ENCODE peak calls at places on chromosomes 2 and 18, in ten cellular contexts. One of them, this sample, is unnamed.

GRCh38 chr2:73212098-73212447 is 2.0 kb upstream of the SMYD5 start:
- DNase-seq in adipocyte: no peak
- DNase-seq in A549: no peak
- DNase-seq in thoracic aorta: no peak
- DNase-seq in sigmoid colon: no peak
- DNase-seq in HCT116: no peak
- DNase-seq in CD4-positive, alpha-beta memory T cell: no peak
- DNase-seq in esophagus squamous epithelium: no peak
- DNase-seq in Peyer's patch: no peak
- DNase-seq in pancreas: no peak
- DNase-seq in this sample: no peak

GRCh38 chr18:79916546-79917350 is 34.7 kb downstream of the SLC66A2 start:
- DNase-seq in adipocyte: no peak
- DNase-seq in A549: no peak
- DNase-seq in thoracic aorta: no peak
- DNase-seq in sigmoid colon: peak; percentile 56
- DNase-seq in HCT116: no peak
- DNase-seq in CD4-positive, alpha-beta memory T cell: no peak
- DNase-seq in esophagus squamous epithelium: no peak
- DNase-seq in Peyer's patch: no peak
- DNase-seq in pancreas: no peak
- DNase-seq in this sample: peak; percentile 0

GRCh38 chr2:48755473-48755872 is at the start of gene LHCGR:
- DNase-seq in adipocyte: no peak
- DNase-seq in A549: no peak
- DNase-seq in thoracic aorta: no peak
- DNase-seq in sigmoid colon: no peak
- DNase-seq in HCT116: no peak
- DNase-seq in CD4-positive, alpha-beta memory T cell: no peak
- DNase-seq in esophagus squamous epithelium: no peak
- DNase-seq in Peyer's patch: no peak
- DNase-seq in pancreas: no peak
- DNase-seq in this sample: no peak

GRCh38 chr2:231456295-231457004 is 7.8 kb downstream of the NCL start:
- DNase-seq in adipocyte: no peak
- DNase-seq in A549: no peak
- DNase-seq in thoracic aorta: no peak
- DNase-seq in sigmoid colon: no peak
- DNase-seq in HCT116: no peak
- DNase-seq in CD4-positive, alpha-beta memory T cell: no peak
- DNase-seq in esophagus squamous epithelium: no peak
- DNase-seq in Peyer's patch: no peak
- DNase-seq in pancreas: no peak
- DNase-seq in this sample: no peak

GRCh38 chr18:3104190-3105054 is 91.5 kb upstream of the LPIN2 start:
- DNase-seq in adipocyte: peak; percentile 71
- DNase-seq in A549: no peak
- DNase-seq in thoracic aorta: no peak
- DNase-seq in sigmoid colon: no peak
- DNase-seq in HCT116: no peak
- DNase-seq in CD4-positive, alpha-beta memory T cell: no peak
- DNase-seq in esophagus squamous epithelium: no peak
- DNase-seq in Peyer's patch: no peak
- DNase-seq in pancreas: no peak
- DNase-seq in this sample: no peak

GRCh38 chr2:45067859-45068642 is 58.8 kb upstream of the SIX2 start:
- DNase-seq in adipocyte: no peak
- DNase-seq in A549: no peak
- DNase-seq in thoracic aorta: no peak
- DNase-seq in sigmoid colon: no peak
- DNase-seq in HCT116: no peak
- DNase-seq in CD4-positive, alpha-beta memory T cell: no peak
- DNase-seq in esophagus squamous epithelium: no peak
- DNase-seq in Peyer's patch: no peak
- DNase-seq in pancreas: no peak
- DNase-seq in this sample: no peak

GRCh38 chr2:163698857-163699256 is 37.0 kb downstream of the FIGN start:
- DNase-seq in adipocyte: no peak
- DNase-seq in A549: no peak
- DNase-seq in thoracic aorta: no peak
- DNase-seq in sigmoid colon: no peak
- DNase-seq in HCT116: no peak
- DNase-seq in CD4-positive, alpha-beta memory T cell: no peak
- DNase-seq in esophagus squamous epithelium: no peak
- DNase-seq in Peyer's patch: no peak
- DNase-seq in pancreas: no peak
- DNase-seq in this sample: no peak

GRCh38 chr2:181354626-181355025 is 102.6 kb upstream of the ITGA4 start:
- DNase-seq in adipocyte: peak; percentile 83
- DNase-seq in A549: peak; percentile 3
- DNase-seq in thoracic aorta: no peak
- DNase-seq in sigmoid colon: no peak
- DNase-seq in HCT116: no peak
- DNase-seq in CD4-positive, alpha-beta memory T cell: no peak
- DNase-seq in esophagus squamous epithelium: no peak
- DNase-seq in Peyer's patch: no peak
- DNase-seq in pancreas: no peak
- DNase-seq in this sample: no peak

GRCh38 chr2:205989291-205990071 is 96.5 kb downstream of the INO80D start:
- DNase-seq in adipocyte: peak; percentile 7
- DNase-seq in A549: no peak
- DNase-seq in thoracic aorta: no peak
- DNase-seq in sigmoid colon: no peak
- DNase-seq in HCT116: no peak
- DNase-seq in CD4-positive, alpha-beta memory T cell: no peak
- DNase-seq in esophagus squamous epithelium: no peak
- DNase-seq in Peyer's patch: no peak
- DNase-seq in pancreas: no peak
- DNase-seq in this sample: no peak

GRCh38 chr2:73989972-73990371 is 5.3 kb downstream of the TET3 start:
- DNase-seq in adipocyte: no peak
- DNase-seq in A549: no peak
- DNase-seq in thoracic aorta: no peak
- DNase-seq in sigmoid colon: no peak
- DNase-seq in HCT116: no peak
- DNase-seq in CD4-positive, alpha-beta memory T cell: no peak
- DNase-seq in esophagus squamous epithelium: no peak
- DNase-seq in Peyer's patch: no peak
- DNase-seq in pancreas: no peak
- DNase-seq in this sample: no peak

GRCh38 chr2:37616674-37616999 is 54.8 kb downstream of the CDC42EP3 start:
- DNase-seq in adipocyte: peak; percentile 21
- DNase-seq in A549: no peak
- DNase-seq in thoracic aorta: no peak
- DNase-seq in sigmoid colon: no peak
- DNase-seq in HCT116: no peak
- DNase-seq in CD4-positive, alpha-beta memory T cell: no peak
- DNase-seq in esophagus squamous epithelium: no peak
- DNase-seq in Peyer's patch: no peak
- DNase-seq in pancreas: no peak
- DNase-seq in this sample: no peak

GRCh38 chr2:110166246-110166645 is 38.6 kb downstream of the NPHP1 start:
- DNase-seq in adipocyte: peak; percentile 4
- DNase-seq in A549: no peak
- DNase-seq in thoracic aorta: no peak
- DNase-seq in sigmoid colon: no peak
- DNase-seq in HCT116: no peak
- DNase-seq in CD4-positive, alpha-beta memory T cell: no peak
- DNase-seq in esophagus squamous epithelium: no peak
- DNase-seq in Peyer's patch: no peak
- DNase-seq in pancreas: no peak
- DNase-seq in this sample: no peak

DNA sequence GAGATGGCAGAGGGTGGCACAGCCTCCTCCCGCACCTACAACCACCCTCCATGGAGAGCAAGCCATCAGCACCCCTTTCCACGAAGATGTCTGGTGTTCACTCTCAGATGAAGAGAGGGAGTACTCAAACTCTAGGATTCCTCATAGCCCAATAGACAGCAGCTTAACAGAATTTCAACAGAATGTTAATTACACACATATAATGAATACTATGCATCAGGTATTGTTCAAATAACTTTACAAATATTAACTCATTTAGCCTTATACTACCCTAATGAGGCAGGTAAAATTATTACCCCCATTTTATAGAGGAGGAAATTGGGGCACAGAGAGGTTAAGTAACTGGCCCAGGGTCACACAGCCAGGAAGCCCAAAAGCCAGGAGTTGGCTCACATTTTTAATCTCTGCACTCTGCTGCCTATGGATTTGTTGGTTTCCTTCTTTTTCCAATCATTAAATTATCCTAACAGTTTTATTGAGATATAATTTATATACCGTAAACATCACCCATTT is 39.0 kb downstream of the HS1BP3 start:
- DNase-seq in adipocyte: no peak
- DNase-seq in A549: no peak
- DNase-seq in thoracic aorta: no peak
- DNase-seq in sigmoid colon: no peak
- DNase-seq in HCT116: no peak
- DNase-seq in CD4-positive, alpha-beta memory T cell: no peak
- DNase-seq in esophagus squamous epithelium: no peak
- DNase-seq in Peyer's patch: no peak
- DNase-seq in pancreas: no peak
- DNase-seq in this sample: no peak
- H3K4me1 ChIP-seq in adipocyte: peaks cover 59% of the 10 kb centered on the region
- H3K4me1 ChIP-seq in A549: peaks cover 2% of the 10 kb centered on the region
- H3K4me1 ChIP-seq in thoracic aorta: peaks cover 77% of the 10 kb centered on the region
- H3K4me1 ChIP-seq in sigmoid colon: peaks cover 85% of the 10 kb centered on the region
- H3K4me1 ChIP-seq in HCT116: peaks cover 22% of the 10 kb centered on the region
- H3K4me1 ChIP-seq in CD4-positive, alpha-beta memory T cell: no peaks in the 10 kb centered on the region
- H3K4me1 ChIP-seq in esophagus squamous epithelium: peaks cover 31% of the 10 kb centered on the region
- H3K4me1 ChIP-seq in Peyer's patch: no peaks in the 10 kb centered on the region
- H3K4me1 ChIP-seq in pancreas: no peaks in the 10 kb centered on the region
- H3K4me1 ChIP-seq in this sample: peaks cover 3% of the 10 kb centered on the region

GRCh38 chr2:171557363-171557762 is 35.1 kb downstream of the CYBRD1 start:
- DNase-seq in adipocyte: no peak
- DNase-seq in A549: no peak
- DNase-seq in thoracic aorta: no peak
- DNase-seq in sigmoid colon: no peak
- DNase-seq in HCT116: no peak
- DNase-seq in CD4-positive, alpha-beta memory T cell: no peak
- DNase-seq in esophagus squamous epithelium: no peak
- DNase-seq in Peyer's patch: no peak
- DNase-seq in pancreas: no peak
- DNase-seq in this sample: no peak
- H3K4me1 ChIP-seq in adipocyte: peaks cover 10% of the 10 kb centered on the region
- H3K4me1 ChIP-seq in A549: peaks cover 10% of the 10 kb centered on the region
- H3K4me1 ChIP-seq in thoracic aorta: no peaks in the 10 kb centered on the region
- H3K4me1 ChIP-seq in sigmoid colon: no peaks in the 10 kb centered on the region
- H3K4me1 ChIP-seq in HCT116: no peaks in the 10 kb centered on the region
- H3K4me1 ChIP-seq in CD4-positive, alpha-beta memory T cell: no peaks in the 10 kb centered on the region
- H3K4me1 ChIP-seq in esophagus squamous epithelium: no peaks in the 10 kb centered on the region
- H3K4me1 ChIP-seq in Peyer's patch: no peaks in the 10 kb centered on the region
- H3K4me1 ChIP-seq in pancreas: no peaks in the 10 kb centered on the region
- H3K4me1 ChIP-seq in this sample: no peaks in the 10 kb centered on the region

DNA sequence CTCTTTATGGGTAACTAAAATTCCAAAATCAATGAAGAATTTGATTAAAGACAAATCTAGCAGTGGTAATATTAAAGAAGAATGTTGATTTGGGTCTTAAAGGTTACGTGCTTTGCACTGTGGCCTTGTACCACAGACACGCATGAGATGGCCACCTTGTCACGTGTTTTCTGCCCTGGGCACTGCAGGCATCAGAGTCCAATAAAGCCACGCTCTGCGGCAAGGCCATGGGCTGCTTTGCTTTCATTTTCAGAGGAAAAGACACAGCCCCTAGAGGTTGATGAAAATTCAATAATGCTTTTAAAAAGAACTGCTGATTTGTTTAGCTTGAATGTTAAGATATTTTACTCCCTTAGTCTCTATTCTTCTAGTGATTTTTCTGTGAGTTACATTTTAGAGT is 30.4 kb downstream of the AOX1 start:
- DNase-seq in adipocyte: no peak
- DNase-seq in A549: no peak
- DNase-seq in thoracic aorta: no peak
- DNase-seq in sigmoid colon: no peak
- DNase-seq in HCT116: no peak
- DNase-seq in CD4-positive, alpha-beta memory T cell: no peak
- DNase-seq in esophagus squamous epithelium: no peak
- DNase-seq in Peyer's patch: no peak
- DNase-seq in pancreas: peak; percentile 33
- DNase-seq in this sample: no peak
- H3K4me1 ChIP-seq in adipocyte: peaks cover 66% of the 10 kb centered on the region
- H3K4me1 ChIP-seq in A549: peaks cover 61% of the 10 kb centered on the region
- H3K4me1 ChIP-seq in thoracic aorta: peaks cover 6% of the 10 kb centered on the region
- H3K4me1 ChIP-seq in sigmoid colon: no peaks in the 10 kb centered on the region
- H3K4me1 ChIP-seq in HCT116: peaks cover 7% of the 10 kb centered on the region
- H3K4me1 ChIP-seq in CD4-positive, alpha-beta memory T cell: no peaks in the 10 kb centered on the region
- H3K4me1 ChIP-seq in esophagus squamous epithelium: no peaks in the 10 kb centered on the region
- H3K4me1 ChIP-seq in Peyer's patch: no peaks in the 10 kb centered on the region
- H3K4me1 ChIP-seq in pancreas: peaks cover 31% of the 10 kb centered on the region
- H3K4me1 ChIP-seq in this sample: no peaks in the 10 kb centered on the region

GRCh38 chr2:121595012-121595891 is 54.0 kb downstream of the CLASP1 start:
- DNase-seq in adipocyte: no peak
- DNase-seq in A549: no peak
- DNase-seq in thoracic aorta: no peak
- DNase-seq in sigmoid colon: no peak
- DNase-seq in HCT116: no peak
- DNase-seq in CD4-positive, alpha-beta memory T cell: no peak
- DNase-seq in esophagus squamous epithelium: no peak
- DNase-seq in Peyer's patch: no peak
- DNase-seq in pancreas: no peak
- DNase-seq in this sample: no peak

GRCh38 chr2:121596221-121597080 is 52.8 kb downstream of the CLASP1 start:
- DNase-seq in adipocyte: peak; percentile 69
- DNase-seq in A549: peak; percentile 60
- DNase-seq in thoracic aorta: no peak
- DNase-seq in sigmoid colon: no peak
- DNase-seq in HCT116: peak; percentile 33
- DNase-seq in CD4-positive, alpha-beta memory T cell: no peak
- DNase-seq in esophagus squamous epithelium: no peak
- DNase-seq in Peyer's patch: peak; percentile 23
- DNase-seq in pancreas: peak; percentile 34
- DNase-seq in this sample: no peak

GRCh38 chr2:121599963-121600651 is 49.2 kb downstream of the CLASP1 start:
- DNase-seq in adipocyte: no peak
- DNase-seq in A549: no peak
- DNase-seq in thoracic aorta: no peak
- DNase-seq in sigmoid colon: no peak
- DNase-seq in HCT116: no peak
- DNase-seq in CD4-positive, alpha-beta memory T cell: no peak
- DNase-seq in esophagus squamous epithelium: no peak
- DNase-seq in Peyer's patch: no peak
- DNase-seq in pancreas: no peak
- DNase-seq in this sample: no peak

GRCh38 chr2:121603185-121603584 is 46.1 kb downstream of the CLASP1 start:
- DNase-seq in adipocyte: no peak
- DNase-seq in A549: no peak
- DNase-seq in thoracic aorta: no peak
- DNase-seq in sigmoid colon: no peak
- DNase-seq in HCT116: no peak
- DNase-seq in CD4-positive, alpha-beta memory T cell: no peak
- DNase-seq in esophagus squamous epithelium: no peak
- DNase-seq in Peyer's patch: no peak
- DNase-seq in pancreas: no peak
- DNase-seq in this sample: no peak

DNA sequence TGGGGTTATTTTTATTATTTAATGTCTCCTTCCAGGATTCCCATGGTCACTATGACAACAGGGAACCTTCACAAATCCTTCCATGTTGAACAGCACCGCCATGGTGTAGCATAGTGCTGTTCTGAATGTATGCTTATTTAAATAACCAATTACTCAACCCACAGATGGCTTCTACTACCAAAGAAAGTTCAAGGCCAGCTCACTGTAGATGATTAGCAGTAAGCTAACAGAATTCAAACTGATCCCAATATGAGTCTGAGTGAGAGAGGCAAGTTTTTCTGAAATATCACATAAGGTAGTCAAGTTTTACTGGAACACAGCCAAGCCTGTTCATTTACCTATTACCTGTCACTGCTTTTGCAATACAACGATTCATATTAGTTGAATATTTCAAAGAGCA is 51.2 kb downstream of the CLASP1 start:
- DNase-seq in adipocyte: no peak
- DNase-seq in A549: no peak
- DNase-seq in thoracic aorta: no peak
- DNase-seq in sigmoid colon: no peak
- DNase-seq in HCT116: no peak
- DNase-seq in CD4-positive, alpha-beta memory T cell: no peak
- DNase-seq in esophagus squamous epithelium: no peak
- DNase-seq in Peyer's patch: no peak
- DNase-seq in pancreas: no peak
- DNase-seq in this sample: no peak
- H3K4me1 ChIP-seq in adipocyte: peaks cover 13% of the 10 kb centered on the region
- H3K4me1 ChIP-seq in A549: peaks cover 26% of the 10 kb centered on the region
- H3K4me1 ChIP-seq in thoracic aorta: peaks cover 21% of the 10 kb centered on the region
- H3K4me1 ChIP-seq in sigmoid colon: peaks cover 22% of the 10 kb centered on the region
- H3K4me1 ChIP-seq in HCT116: peaks cover 11% of the 10 kb centered on the region
- H3K4me1 ChIP-seq in CD4-positive, alpha-beta memory T cell: peaks cover 35% of the 10 kb centered on the region
- H3K4me1 ChIP-seq in esophagus squamous epithelium: peaks cover 7% of the 10 kb centered on the region
- H3K4me1 ChIP-seq in Peyer's patch: no peaks in the 10 kb centered on the region
- H3K4me1 ChIP-seq in pancreas: peaks cover 39% of the 10 kb centered on the region
- H3K4me1 ChIP-seq in this sample: peaks cover 3% of the 10 kb centered on the region

This sample was measured in mucosa of descending colon.